ENCODE peak calls at places on chromosome 20, in six cellular contexts. M is A549, V is AG04450, P is PC-9, E is astrocyte of the cerebellum, K is adrenal gland. C is an unnamed sample.

GRCh38 chr20:31691646-31692275 is 30.9 kb downstream of the BCL2L1 start:
- DNase-seq in V (no peak), M (no peak), K (no peak), E (no peak), P (no peak), C (no peak)

GRCh38 chr20:44745560-44746366 is at the start of gene KCNK15:
- DNase-seq in V (no peak), E (no peak), P (no peak), M (no peak), K (peak; percentile 41), C (no peak)

GRCh38 chr20:37408202-37408929 is 62.4 kb downstream of the SRC start:
- DNase-seq in P (no peak), V (no peak), K (no peak), M (no peak), E (no peak), C (no peak)

GRCh38 chr20:44209691-44210421 is 715 bp downstream of the OSER1 start:
- DNase-seq in V (no peak), K (peak; percentile 38), E (no peak), P (no peak), M (no peak), C (no peak)

GRCh38 chr20:22525821-22526220 is 58.6 kb downstream of the FOXA2 start:
- DNase-seq in E (no peak), P (no peak), M (no peak), K (no peak), V (no peak), C (no peak)

GRCh38 chr20:18004389-18005031 is 35.7 kb downstream of the MGME1 start:
- DNase-seq in V (peak; percentile 75), K (no peak), P (no peak), M (no peak), E (no peak), C (no peak)

GRCh38 chr20:4418141-4418540 is 303.6 kb upstream of the PRND start:
- DNase-seq in V (no peak), K (no peak), P (no peak), E (no peak), M (no peak), C (no peak)

GRCh38 chr20:59048681-59049030 is 6.1 kb upstream of the PRELID3B start:
- DNase-seq in K (no peak), E (no peak), V (no peak), P (no peak), M (no peak), C (no peak)

GRCh38 chr20:2337142-2337541 is 41.3 kb downstream of the TGM3 start:
- DNase-seq in E (no peak), V (no peak), K (no peak), P (no peak), M (no peak), C (no peak)

DNA sequence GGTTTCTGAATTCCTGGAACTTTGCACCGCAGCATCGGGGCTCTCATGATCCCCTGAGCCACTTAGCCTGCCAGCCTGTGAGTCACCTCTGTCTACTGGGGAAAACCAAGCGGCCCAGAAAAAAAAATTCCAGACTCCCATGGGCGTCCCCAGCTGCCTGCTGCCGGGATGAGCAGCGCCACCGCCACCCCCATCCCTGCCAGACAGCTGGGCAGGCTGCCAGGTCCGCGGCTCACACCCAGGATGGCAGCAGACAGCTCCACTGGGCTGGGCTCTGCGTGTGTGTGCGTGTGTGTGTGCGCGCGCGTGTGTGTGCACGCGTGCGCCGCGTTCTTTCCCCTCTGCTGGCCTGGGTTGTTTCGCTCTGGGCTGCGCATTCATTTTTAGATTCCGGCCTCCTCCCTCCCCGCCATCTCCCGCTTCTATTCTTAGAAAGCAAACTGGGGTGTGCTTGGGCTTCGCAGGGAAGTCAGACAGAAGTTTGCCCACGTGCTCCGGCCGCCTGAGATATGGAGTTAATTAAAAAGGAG is 38.9 kb upstream of the PMEPA1 start:
- DNase-seq in V (peak; percentile 3), E (peak; percentile 12), M (peak; percentile 96), P (peak; percentile 90), K (peak; percentile 77), C (peak; percentile 80)
- H3K4me3 ChIP-seq in V (peak overlapping the region; percentile 54), E (peak overlapping the region; percentile 24), M (peak overlapping the region; percentile 24), P (peak overlapping the region; percentile 55), K (peak overlapping the region; percentile 35), C (peak overlapping the region; percentile 33)

DNA sequence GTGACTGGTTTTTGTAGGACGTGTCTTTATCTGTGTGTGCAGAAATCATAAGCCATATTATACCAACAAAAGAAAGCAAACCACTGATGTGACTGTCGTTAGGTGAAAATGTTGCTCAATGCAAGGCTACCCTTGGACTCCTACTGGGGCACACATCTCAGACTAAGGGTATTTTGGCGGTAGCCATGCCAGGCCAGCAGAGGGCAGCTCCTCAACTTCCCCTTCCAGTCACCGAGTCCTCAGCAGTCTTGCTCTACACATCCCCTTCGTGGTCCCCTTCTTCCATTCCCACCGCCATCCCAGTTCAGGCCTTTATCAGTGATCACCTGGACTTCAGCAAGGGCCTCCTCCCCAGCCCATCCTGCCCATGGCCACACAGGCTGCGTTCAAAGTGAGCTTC is 113.7 kb upstream of the GGTLC1 start:
- DNase-seq in K (no peak), V (no peak), M (peak; percentile 25), P (peak; percentile 54), E (no peak), C (no peak)
- TF ChIP-seq CTCF in K (no peak), V (peak; percentile 25), M (peak; percentile 51), P (peak; percentile 64), E (peak; percentile 32), C (peak; percentile 37)

DNA sequence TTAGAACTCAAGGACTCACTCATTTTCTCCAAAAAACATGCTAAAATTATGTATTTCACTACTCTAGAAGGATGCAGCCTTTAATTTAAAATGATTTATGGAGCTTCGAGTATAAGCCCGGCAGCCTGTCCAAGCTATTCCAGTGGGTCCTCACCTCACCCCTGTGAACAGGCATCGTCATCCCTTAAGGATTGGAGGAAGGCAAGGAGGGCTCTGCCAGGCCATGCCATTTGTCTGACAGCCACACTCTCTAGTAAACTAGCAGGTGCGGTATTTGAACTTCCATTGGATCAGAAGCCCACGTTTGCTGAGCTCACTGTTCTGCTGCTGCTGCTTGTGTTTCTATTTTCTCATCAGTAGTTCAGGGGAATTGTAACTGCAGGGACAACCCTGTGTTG is 39.8 kb upstream of the NAA20 start:
- DNase-seq in P (no peak), K (no peak), M (no peak), V (no peak), E (no peak), C (no peak)
- H3K4me3 ChIP-seq in P (peak overlapping the region; percentile 93), K (peak overlapping the region; percentile 68), M (peak overlapping the region; percentile 65), V (peak overlapping the region; percentile 99), E (peak overlapping the region; percentile 93), C (peak overlapping the region; percentile 63)

GRCh38 chr20:16575390-16576140 is 2.3 kb upstream of the KIF16B start:
- DNase-seq in K (no peak), V (no peak), M (peak; percentile 44), P (no peak), E (no peak), C (no peak)

GRCh38 chr20:16571333-16571732 is 1.9 kb downstream of the KIF16B start:
- DNase-seq in V (no peak), P (no peak), M (no peak), K (no peak), E (no peak), C (no peak)

GRCh38 chr20:16574656-16575355 is 1.6 kb upstream of the KIF16B start:
- DNase-seq in V (no peak), E (no peak), M (peak; percentile 99), K (peak; percentile 85), P (peak; percentile 71), C (no peak)

GRCh38 chr20:16576219-16576618 is 3.0 kb upstream of the KIF16B start:
- DNase-seq in V (no peak), P (no peak), E (no peak), M (peak; percentile 52), K (no peak), C (no peak)

DNA sequence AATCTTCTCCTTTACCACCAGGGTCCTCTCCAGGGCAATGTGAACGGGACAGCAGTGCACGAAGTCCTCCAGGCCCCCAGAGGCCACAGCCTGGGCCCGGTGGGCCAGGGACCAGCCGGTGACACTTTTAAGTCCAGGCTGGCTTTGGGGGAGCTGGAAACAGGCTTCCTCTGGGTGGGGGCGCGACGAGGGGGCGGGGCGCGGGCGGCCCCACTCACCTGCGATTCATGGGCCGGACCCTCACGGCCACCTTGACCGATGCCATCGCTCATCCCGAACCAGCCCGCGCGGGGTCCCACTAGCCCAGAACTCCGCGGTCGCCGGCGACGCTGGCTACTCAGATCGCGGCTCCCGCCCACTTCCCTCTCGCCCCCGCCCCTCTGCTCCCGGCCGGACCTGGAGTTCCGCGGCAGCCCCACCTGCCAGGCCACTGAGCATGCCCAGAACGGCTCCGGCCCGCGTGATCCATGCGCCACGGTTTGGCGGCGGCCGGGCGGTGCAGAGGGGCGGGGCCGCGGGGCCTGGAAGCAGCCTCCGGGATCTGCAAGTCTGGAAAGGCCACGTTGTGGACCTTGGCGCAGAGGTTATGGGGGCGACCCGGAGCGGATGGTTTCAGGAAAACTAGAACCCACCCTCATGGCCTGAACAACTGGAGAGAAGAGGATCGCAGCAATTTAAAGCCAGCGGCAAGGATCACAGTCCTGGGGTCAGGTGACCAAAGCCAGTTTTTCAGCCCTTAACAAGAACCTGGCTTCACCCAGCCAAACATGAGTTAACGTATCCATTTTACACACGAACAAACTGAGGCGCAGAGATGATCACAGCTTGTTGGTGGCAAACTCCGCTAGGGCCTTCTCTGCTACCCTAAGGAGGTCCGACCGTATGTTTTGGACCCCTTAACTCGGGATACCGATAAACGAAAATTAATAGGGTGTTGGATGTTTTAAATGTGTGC is at the start of gene KIF16B:
- DNase-seq in V (no peak), E (peak; percentile 66), P (peak; percentile 79), M (peak; percentile 85), K (peak; percentile 90), C (peak; percentile 41)
- TF ChIP-seq CTCF in V (no peak), E (peak; percentile 7), P (no peak), M (no peak), K (no peak), C (peak; percentile 8)

GRCh38 chr20:62955519-62956386 is 3.2 kb downstream of the SLC17A9 start:
- DNase-seq in M (no peak), K (no peak), V (no peak), P (peak; percentile 43), E (no peak), C (no peak)
- H3K4me3 ChIP-seq in M (no peak overlapping the region), K (no peak overlapping the region), V (no peak overlapping the region), P (no peak overlapping the region), E (no peak overlapping the region), C (no peak overlapping the region)